ENCODE peak calls at places on chromosomes 2 and 18, in four cellular contexts. N, A, Q and T are unnamed samples.

GRCh38 chr2:194824450-194824849 is 832.6 kb upstream of the SLC39A10 start:
- DNase-seq in N (no peak), A (no peak), Q (no peak), T (no peak)

GRCh38 chr2:41785623-41786022 is 262.2 kb upstream of the PKDCC start:
- DNase-seq in N (no peak), A (no peak), Q (no peak), T (no peak)

GRCh38 chr2:241858206-241859016 is at the start of gene PDCD1:
- DNase-seq in N (no peak), A (peak), Q (peak), T (peak)

GRCh38 chr2:164288235-164288634 is 333.0 kb downstream of the GRB14 start:
- DNase-seq in N (no peak), A (no peak), Q (no peak), T (no peak)

GRCh38 chr2:169891593-169892298 is 64.5 kb downstream of the UBR3 start:
- DNase-seq in A (no peak), Q (no peak), N (peak), T (no peak)

GRCh38 chr2:29014811-29015414 is 33.8 kb downstream of the TOGARAM2 start:
- DNase-seq in Q (peak), A (peak), N (no peak), T (peak)

GRCh38 chr2:66048667-66049066 is 386.3 kb upstream of the MEIS1 start:
- DNase-seq in N (no peak), A (no peak), Q (no peak), T (no peak)

GRCh38 chr2:234403074-234403473 is 93.8 kb downstream of the ARL4C start:
- DNase-seq in A (no peak), Q (no peak), N (no peak), T (no peak)

GRCh38 chr2:74070991-74071390 is 76.7 kb downstream of the BOLA3 start:
- DNase-seq in A (no peak), Q (no peak), N (no peak), T (no peak)

GRCh38 chr2:18230668-18231067 is 329.8 kb downstream of the RDH14 start:
- DNase-seq in Q (no peak), A (no peak), N (no peak), T (no peak)

GRCh38 chr2:35220471-35220870 is 1135.1 kb upstream of the CRIM1 start:
- DNase-seq in Q (no peak), N (no peak), A (no peak), T (no peak)

GRCh38 chr2:241844066-241844728 is 14.5 kb downstream of the PDCD1 start:
- DNase-seq in N (no peak), Q (peak), A (peak), T (peak)

GRCh38 chr2:28450901-28451565 is 44.8 kb upstream of the PLB1 start:
- DNase-seq in N (no peak), A (no peak), Q (no peak), T (no peak)

GRCh38 chr2:239601880-239602279 is 201.1 kb upstream of the HDAC4 start:
- DNase-seq in Q (no peak), A (no peak), N (no peak), T (no peak)

GRCh38 chr2:162817921-162818320 is 20.6 kb downstream of the KCNH7 start:
- DNase-seq in Q (no peak), N (no peak), A (no peak), T (no peak)

GRCh38 chr2:1854747-1855146 is 110.4 kb upstream of the PXDN start:
- DNase-seq in Q (peak), N (peak), A (no peak), T (peak)

GRCh38 chr18:6731197-6731596 is 1.7 kb downstream of the ARHGAP28 start:
- DNase-seq in N (no peak), Q (no peak), A (no peak), T (no peak)

GRCh38 chr18:37754141-37754540 is 188.5 kb upstream of the CELF4 start:
- DNase-seq in Q (no peak), A (no peak), N (no peak), T (no peak)

GRCh38 chr2:180938419-180938818 is 42.0 kb upstream of the UBE2E3 start:
- DNase-seq in Q (no peak), A (no peak), N (no peak), T (no peak)